ENCODE peak calls at places on chromosomes 6 and 20, in five cellular contexts. H is T1000; E is M059J; S is activated naive CD8-positive, alpha-beta T cell treated with anti-CD3 and anti-CD28 coated beads for 36 hours; C is hypothalamus. V is an unnamed sample.

GRCh38 chr6:134123666-134124208 is 71.3 kb upstream of the SLC2A12 start:
- DNase-seq in H (no peak), E (peak), S (no peak), C (no peak), V (peak)

GRCh38 chr6:73774311-73774766 is 78.3 kb downstream of the CD109 start:
- DNase-seq in H (peak), E (peak), S (no peak), C (no peak), V (peak)

GRCh38 chr6:45432944-45433343 is 55.2 kb upstream of the SUPT3H start:
- DNase-seq in H (no peak), E (peak), S (no peak), C (no peak), V (no peak)

GRCh38 chr6:79225718-79226117 is 8.8 kb downstream of the HMGN3 start:
- DNase-seq in H (no peak), E (no peak), S (no peak), C (no peak), V (no peak)

GRCh38 chr6:41757931-41758640 is 10.9 kb upstream of the PGC start:
- DNase-seq in H (no peak), E (no peak), S (no peak), C (no peak), V (peak)

GRCh38 chr20:63427724-63428330 is 44.6 kb downstream of the KCNQ2 start:
- DNase-seq in H (no peak), E (no peak), S (no peak), C (no peak), V (no peak)

GRCh38 chr6:121691126-121691540 is 255.7 kb downstream of the GJA1 start:
- DNase-seq in H (no peak), E (peak), S (no peak), C (no peak), V (no peak)

GRCh38 chr6:24899647-24900325 is 36.0 kb downstream of the RIPOR2 start:
- DNase-seq in H (no peak), E (peak), S (peak), C (no peak), V (no peak)

V was measured in PC-9.